ENCODE peak calls at places on chromosome 2, in nine cellular contexts. E, G, W, V, I, D, P, U and A are unnamed samples. For H3K9me3, the result is how much of the 10 kb centered on the place peaks cover.

GRCh38 chr2:100008960-100009359 is 133.4 kb downstream of the AFF3 start:
- DNase-seq in V (no peak), E (no peak), I (no peak), P (peak), W (no peak), G (no peak), U (peak), D (no peak), A (no peak)

GRCh38 chr2:237627463-237628321 is at the start of gene LRRFIP1:
- DNase-seq in U (no peak), I (no peak), E (no peak), W (peak), V (no peak), P (peak), D (no peak), G (no peak), A (no peak)

GRCh38 chr2:38499921-38500634 is 102.7 kb downstream of the HNRNPLL start:
- DNase-seq in E (no peak), P (peak), W (no peak), V (no peak), U (no peak), I (peak), D (no peak), G (no peak), A (no peak)

GRCh38 chr2:172588931-172589330 is 33.0 kb downstream of the PDK1 start:
- DNase-seq in E (no peak), P (no peak), W (no peak), D (no peak), G (no peak), I (no peak), U (no peak), V (no peak), A (no peak)

GRCh38 chr2:40512246-40512645 is 60.4 kb upstream of the SLC8A1 start:
- DNase-seq in U (no peak), V (no peak), W (no peak), P (no peak), D (no peak), G (no peak), E (no peak), I (peak), A (no peak)

GRCh38 chr2:33241581-33241980 is 234.9 kb upstream of the RASGRP3 start:
- DNase-seq in U (no peak), E (no peak), G (no peak), P (no peak), W (no peak), V (no peak), I (no peak), D (no peak), A (no peak)

GRCh38 chr2:209368406-209368805 is 55.4 kb upstream of the MAP2 start:
- DNase-seq in E (no peak), U (no peak), I (no peak), W (no peak), G (no peak), P (no peak), D (no peak), V (no peak), A (no peak)

GRCh38 chr2:105243961-105244360 is 2.4 kb downstream of the GPR45 start:
- DNase-seq in G (no peak), U (no peak), E (no peak), V (no peak), D (no peak), P (no peak), W (no peak), I (no peak), A (peak)

GRCh38 chr2:55581875-55582547 is 35.4 kb downstream of the PPP4R3B start:
- DNase-seq in G (no peak), E (no peak), P (peak), U (no peak), W (no peak), V (no peak), D (no peak), I (no peak), A (no peak)

GRCh38 chr2:217108086-217108485 is 248.2 kb upstream of the TNP1 start:
- DNase-seq in P (no peak), E (no peak), I (no peak), G (no peak), U (peak), V (no peak), D (no peak), W (no peak), A (no peak)

GRCh38 chr2:118489712-118490255 is 357.7 kb downstream of the EN1 start:
- DNase-seq in D (no peak), G (no peak), P (no peak), V (no peak), W (no peak), I (no peak), E (no peak), U (peak), A (no peak)

GRCh38 chr2:81858998-81859397 is 1554.4 kb upstream of the LRRTM1 start:
- DNase-seq in I (no peak), G (no peak), E (no peak), P (no peak), V (no peak), W (no peak), D (no peak), U (no peak), A (no peak)
- H3K9me3 ChIP-seq in I (under half), G (under half), E (under half), P (under half), V (under half), W (under half), D (under half), U (under half), A (under half)

GRCh38 chr2:197435598-197436435 is 989 bp upstream of the SF3B1 start:
- DNase-seq in I (no peak), W (no peak), G (no peak), U (no peak), D (no peak), V (no peak), E (no peak), P (no peak), A (no peak)

GRCh38 chr2:197434541-197435513 is at the start of gene SF3B1:
- DNase-seq in V (peak), G (peak), P (peak), E (peak), D (peak), W (peak), I (peak), U (peak), A (peak)

GRCh38 chr2:197433770-197434438 is 924 bp downstream of the SF3B1 start:
- DNase-seq in U (no peak), P (peak), E (no peak), I (no peak), W (no peak), V (no peak), G (no peak), D (no peak), A (no peak)

GRCh38 chr2:197427986-197428385 is 6.8 kb downstream of the SF3B1 start:
- DNase-seq in D (no peak), P (no peak), U (no peak), E (no peak), I (no peak), V (no peak), G (no peak), W (no peak), A (no peak)

GRCh38 chr2:197431858-197432257 is 3.0 kb downstream of the SF3B1 start:
- DNase-seq in V (no peak), G (no peak), P (no peak), U (no peak), D (no peak), E (no peak), W (no peak), I (no peak), A (no peak)
- H3K4me3 ChIP-seq in V (peak), G (no peak), P (peak), U (no peak), D (no peak), E (no peak), W (no peak), I (no peak), A (no peak)

GRCh38 chr2:228838819-228839218 is 432.3 kb downstream of the PID1 start:
- DNase-seq in G (no peak), I (no peak), E (no peak), P (no peak), U (no peak), V (no peak), W (no peak), D (no peak), A (no peak)

GRCh38 chr2:228840113-228840742 is 430.9 kb downstream of the PID1 start:
- DNase-seq in P (no peak), U (no peak), G (no peak), D (no peak), I (no peak), V (no peak), E (no peak), W (no peak), A (no peak)

GRCh38 chr2:228841475-228841874 is 429.6 kb downstream of the PID1 start:
- DNase-seq in G (no peak), P (no peak), E (no peak), W (no peak), I (no peak), D (no peak), U (no peak), V (no peak), A (no peak)

GRCh38 chr2:228840743-228841114 is 430.4 kb downstream of the PID1 start:
- DNase-seq in U (no peak), W (no peak), E (no peak), I (no peak), P (no peak), G (no peak), V (no peak), D (no peak), A (no peak)

DNA sequence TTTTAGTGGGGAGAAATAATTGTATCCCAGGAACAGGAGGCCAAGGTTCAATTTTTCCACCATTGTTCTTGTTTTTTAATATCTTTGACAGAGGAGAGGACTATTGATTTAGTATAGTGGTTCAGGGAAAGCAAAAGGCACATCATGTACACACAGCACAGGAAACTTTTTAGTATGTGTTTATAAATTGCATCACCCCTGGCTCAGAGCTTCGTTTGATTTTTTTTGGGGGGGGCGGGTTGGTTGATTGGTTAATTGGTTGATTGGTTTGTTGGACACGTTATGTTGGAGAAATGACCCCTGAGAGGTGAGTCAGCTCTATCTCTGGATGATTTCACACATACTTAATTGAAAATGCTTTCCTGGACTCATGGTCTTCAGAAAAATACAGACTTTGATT is 431.6 kb downstream of the PID1 start:
- DNase-seq in G (no peak), V (no peak), D (no peak), I (no peak), W (no peak), P (no peak), U (no peak), E (no peak), A (no peak)
- H3K9me3 ChIP-seq in G (under half), V (under half), D (under half), I (under half), W (under half), P (under half), U (under half), E (under half), A (under half)

DNA sequence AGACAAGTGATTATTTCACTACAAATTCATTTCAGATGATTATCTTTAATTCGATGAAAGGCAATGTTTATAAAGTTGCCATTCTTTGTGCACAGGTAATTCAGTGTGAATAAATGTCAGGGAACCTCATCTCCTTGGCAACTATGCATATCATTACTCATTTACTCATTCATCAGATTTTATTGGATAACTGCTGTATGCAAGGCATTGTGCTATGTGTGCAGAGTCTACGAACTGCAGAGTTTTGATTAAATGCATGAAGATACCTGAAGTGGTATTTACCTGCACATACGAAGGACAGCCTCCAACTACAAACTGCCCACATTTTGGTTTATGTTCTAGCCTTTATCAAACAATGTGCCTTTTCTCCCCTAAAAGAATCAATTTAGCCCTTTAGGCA is 3.5 kb downstream of the RND3 start:
- DNase-seq in G (no peak), V (no peak), W (no peak), I (no peak), D (no peak), P (peak), E (no peak), U (no peak), A (no peak)
- H3K4me3 ChIP-seq in G (no peak), V (no peak), W (no peak), I (no peak), D (peak), P (peak), E (no peak), U (peak), A (no peak)

DNA sequence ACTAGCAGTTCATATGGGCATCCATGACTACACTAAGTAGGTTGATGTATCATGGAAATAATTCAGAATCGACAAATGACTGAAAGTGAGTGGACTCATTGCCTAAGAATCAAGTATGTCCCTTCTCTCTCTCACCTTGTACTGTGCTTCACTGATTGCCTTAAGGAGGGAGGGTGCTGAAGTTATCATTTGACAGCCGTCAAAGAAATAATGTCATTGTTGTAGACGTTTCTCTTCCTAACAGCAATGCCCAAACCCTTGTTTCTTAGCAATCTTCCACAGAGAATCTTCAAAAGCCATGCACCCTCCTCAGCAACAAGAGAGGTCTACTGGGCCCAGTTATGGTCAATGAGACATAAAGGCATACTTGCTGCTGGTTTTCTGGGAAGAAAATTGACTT is 785.0 kb downstream of the SUCLG1 start:
- DNase-seq in G (no peak), U (no peak), V (no peak), D (no peak), E (no peak), P (no peak), I (no peak), W (no peak), A (no peak)
- H3K9me3 ChIP-seq in G (under half), U (under half), V (under half), D (under half), E (under half), P (under half), I (under half), W (under half), A (under half)

GRCh38 chr2:223947711-223948205 is 2.6 kb upstream of the WDFY1 start:
- DNase-seq in P (no peak), I (no peak), D (no peak), W (no peak), U (no peak), G (no peak), E (no peak), V (no peak), A (no peak)
- H3K4me3 ChIP-seq in P (no peak), I (no peak), D (no peak), W (no peak), U (no peak), G (no peak), E (no peak), V (no peak), A (no peak)

GRCh38 chr2:67067656-67068055 is 329.5 kb upstream of the ETAA1 start:
- DNase-seq in P (no peak), U (no peak), D (no peak), G (no peak), E (no peak), W (no peak), V (no peak), I (no peak), A (no peak)

GRCh38 chr2:67065046-67065445 is 332.1 kb upstream of the ETAA1 start:
- DNase-seq in P (peak), V (no peak), G (no peak), E (no peak), I (no peak), D (no peak), U (no peak), W (no peak), A (no peak)

GRCh38 chr2:67070826-67071225 is 326.3 kb upstream of the ETAA1 start:
- DNase-seq in I (no peak), E (no peak), G (no peak), P (peak), U (no peak), V (no peak), W (no peak), D (no peak), A (no peak)

DNA sequence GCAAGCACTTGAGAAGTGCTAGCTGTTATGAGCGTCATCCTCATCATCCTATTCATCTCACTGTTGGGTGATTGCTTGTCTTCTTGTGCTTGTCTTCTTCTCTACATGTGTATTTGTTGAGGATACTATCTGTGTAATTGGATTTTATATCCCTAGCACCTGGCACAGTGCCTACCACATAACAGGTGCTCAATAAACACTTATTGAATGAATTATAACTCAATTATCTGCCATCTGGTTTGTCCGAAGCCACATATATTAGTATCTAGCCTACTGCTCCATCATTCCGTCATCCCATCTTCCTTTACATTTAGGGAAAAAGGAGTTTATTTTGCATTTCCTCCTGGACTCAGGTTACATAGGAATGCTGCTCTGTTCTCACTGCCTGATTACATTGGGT is 330.4 kb upstream of the ETAA1 start:
- DNase-seq in U (no peak), I (no peak), W (no peak), D (no peak), G (no peak), V (no peak), P (no peak), E (no peak), A (no peak)
- H3K9me3 ChIP-seq in U (under half), I (under half), W (under half), D (under half), G (under half), V (under half), P (under half), E (under half), A (under half)

GRCh38 chr2:42931818-42932195 is 139.4 kb upstream of the HAAO start:
- DNase-seq in W (no peak), U (no peak), V (no peak), E (no peak), P (no peak), G (no peak), I (no peak), D (no peak), A (no peak)

GRCh38 chr2:42928692-42929576 is 136.6 kb upstream of the HAAO start:
- DNase-seq in P (peak), I (peak), W (no peak), E (no peak), U (no peak), G (no peak), D (no peak), V (no peak), A (no peak)

GRCh38 chr2:42931147-42931817 is 138.9 kb upstream of the HAAO start:
- DNase-seq in V (no peak), I (peak), W (no peak), E (no peak), P (peak), G (peak), U (no peak), D (no peak), A (no peak)

GRCh38 chr2:42929577-42929984 is 137.2 kb upstream of the HAAO start:
- DNase-seq in P (no peak), U (no peak), D (no peak), W (no peak), V (no peak), I (peak), G (no peak), E (no peak), A (no peak)

DNA sequence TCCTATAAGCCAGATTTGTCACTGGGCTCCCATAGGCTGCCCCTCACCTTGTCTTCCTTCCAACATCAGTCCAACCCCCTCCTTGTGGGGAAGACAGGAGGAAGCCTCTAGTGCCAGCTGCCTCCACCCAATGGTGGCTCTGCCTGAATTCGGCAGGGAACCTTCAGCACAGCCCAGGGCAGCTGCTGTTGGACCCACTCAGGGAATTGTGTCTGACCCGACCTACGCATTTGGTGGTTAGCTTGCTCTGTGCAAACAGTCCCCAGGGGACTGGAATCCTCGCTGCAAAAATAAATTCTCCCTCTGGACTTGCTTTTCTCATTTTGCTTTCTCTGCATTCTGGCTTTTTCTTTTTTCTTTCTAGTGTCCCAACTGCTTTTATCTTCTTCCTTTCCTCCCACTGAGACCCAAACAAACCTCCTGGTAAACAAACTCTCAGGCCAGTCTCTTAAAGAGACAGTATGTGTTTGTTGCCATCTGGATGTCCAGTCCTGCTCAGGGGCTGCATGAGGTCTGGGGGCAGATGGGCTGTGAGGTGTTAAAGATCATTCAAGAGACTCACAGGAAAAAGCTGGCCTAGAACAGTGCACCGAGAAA is 137.7 kb upstream of the HAAO start:
- DNase-seq in W (no peak), G (no peak), P (peak), V (no peak), I (peak), U (no peak), D (no peak), E (no peak), A (no peak)
- H3K4me3 ChIP-seq in W (no peak), G (no peak), P (no peak), V (no peak), I (no peak), U (no peak), D (peak), E (no peak), A (no peak)

GRCh38 chr2:31693882-31694281 is 113.1 kb upstream of the SRD5A2 start:
- DNase-seq in I (no peak), W (no peak), V (no peak), P (peak), E (peak), D (no peak), U (no peak), G (no peak), A (no peak)

GRCh38 chr2:31696068-31696467 is 115.3 kb upstream of the SRD5A2 start:
- DNase-seq in I (no peak), P (no peak), U (no peak), E (no peak), G (no peak), D (no peak), W (no peak), V (no peak), A (no peak)

DNA sequence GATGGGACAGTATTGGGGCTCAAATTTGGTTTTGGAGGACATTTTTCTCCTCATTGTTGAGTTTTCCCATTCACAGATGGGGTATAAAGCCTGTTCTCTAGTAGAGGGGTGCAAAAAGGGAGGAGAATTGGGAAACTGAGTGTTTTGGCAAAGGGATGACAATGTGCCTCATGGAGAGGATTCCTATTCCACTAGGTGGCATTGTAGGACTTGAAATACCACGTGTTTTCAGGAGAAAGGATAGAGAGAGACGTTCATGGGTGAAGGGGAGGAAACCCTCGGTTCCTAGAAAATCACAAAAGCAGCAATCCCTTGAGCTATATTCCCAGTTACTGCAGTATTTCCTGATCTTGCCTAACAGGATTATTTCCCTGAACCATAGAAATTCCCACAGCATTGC is 113.7 kb upstream of the SRD5A2 start:
- DNase-seq in I (no peak), D (no peak), G (no peak), U (no peak), E (peak), P (peak), W (no peak), V (no peak), A (no peak)
- H3K9me3 ChIP-seq in I (under half), D (under half), G (half or more), U (half or more), E (under half), P (under half), W (under half), V (under half), A (under half)